ENCODE peak calls at places on chromosomes 11 and 22, in seven cellular contexts. S is choroid plexus epithelial cell, U is thoracic aorta, Z is heart right ventricle, V is astrocyte of the cerebellum, Y is epithelial cell of esophagus, J is heart left ventricle. H is an unnamed sample.

GRCh38 chr11:11845066-11845465 is 3.3 kb downstream of the USP47 start:
- DNase-seq in Z (no peak), U (no peak), J (no peak), Y (peak), S (no peak), V (no peak), H (no peak)

GRCh38 chr22:47376901-47377520 is 614.6 kb downstream of the TBC1D22A start:
- DNase-seq in U (no peak), Y (no peak), J (no peak), Z (no peak), S (no peak), V (no peak), H (no peak)

GRCh38 chr11:134071306-134071705 is 2.4 kb downstream of the JAM3 start:
- DNase-seq in J (no peak), S (no peak), Z (no peak), U (no peak), Y (no peak), V (no peak), H (no peak)

GRCh38 chr11:122093731-122094130 is 22.3 kb downstream of the BLID start:
- DNase-seq in Z (no peak), U (no peak), V (peak), S (peak), Y (peak), J (no peak), H (no peak)

GRCh38 chr11:73929388-73929787 is 21.4 kb upstream of the DNAJB13 start:
- DNase-seq in Z (no peak), V (no peak), S (no peak), U (no peak), J (no peak), Y (no peak), H (no peak)

GRCh38 chr22:20021196-20022181 is 579 bp downstream of the TANGO2 start:
- DNase-seq in U (no peak), V (no peak), Z (peak), S (no peak), Y (peak), J (peak), H (peak)

GRCh38 chr11:78168539-78169477 is 19.6 kb downstream of the KCTD21 start:
- DNase-seq in S (peak), J (peak), V (peak), Y (no peak), Z (peak), U (peak), H (peak)

GRCh38 chr22:17079572-17079971 is 5.2 kb upstream of the IL17RA start:
- DNase-seq in U (no peak), Z (no peak), V (no peak), J (no peak), Y (no peak), S (peak), H (no peak)

GRCh38 chr22:44672632-44673031 is 29.4 kb upstream of the PRR5 start:
- DNase-seq in Y (no peak), U (no peak), V (no peak), J (no peak), Z (no peak), S (no peak), H (peak)

GRCh38 chr11:111909378-111909777 is 2.2 kb downstream of the CRYAB start:
- DNase-seq in Y (peak), J (no peak), S (no peak), Z (no peak), V (no peak), U (no peak), H (no peak)

GRCh38 chr11:73308003-73308962 is at the start of gene ARHGEF17:
- DNase-seq in V (no peak), Y (peak), U (no peak), J (peak), S (peak), Z (peak), H (peak)

GRCh38 chr22:37552560-37553163 is 7.6 kb upstream of the CDC42EP1 start:
- DNase-seq in J (peak), Z (peak), U (no peak), Y (peak), V (no peak), S (no peak), H (peak)

GRCh38 chr11:62398011-62398994 is 20.5 kb upstream of the SCGB1A1 start:
- DNase-seq in J (peak), S (no peak), V (no peak), Y (no peak), Z (peak), U (no peak), H (peak)

GRCh38 chr22:35430897-35431322 is 31.0 kb downstream of the MCM5 start:
- DNase-seq in V (peak), U (peak), S (peak), Y (peak), J (peak), Z (peak), H (peak)

GRCh38 chr22:45460288-45461109 is 42.2 kb upstream of the FBLN1 start:
- DNase-seq in V (no peak), J (peak), Z (peak), U (no peak), Y (no peak), S (peak), H (peak)

GRCh38 chr11:102513869-102514268 is 16.7 kb downstream of the MMP7 start:
- DNase-seq in V (no peak), S (peak), Y (peak), J (no peak), Z (no peak), U (no peak), H (peak)

GRCh38 chr11:63866211-63866610 is 27.3 kb downstream of the MARK2 start:
- DNase-seq in Z (no peak), Y (peak), V (peak), S (peak), J (no peak), U (no peak), H (peak)

GRCh38 chr11:111417011-111417765 is 38.1 kb upstream of the POU2AF1 start:
- DNase-seq in S (peak), J (no peak), Y (peak), Z (no peak), V (no peak), U (no peak), H (no peak)

GRCh38 chr11:134923441-134923840 is 511.4 kb upstream of the B3GAT1 start:
- DNase-seq in U (no peak), Y (no peak), Z (no peak), J (no peak), S (no peak), V (no peak), H (no peak)

GRCh38 chr11:114317738-114318137 is 21.5 kb downstream of the NNMT start:
- DNase-seq in S (peak), U (no peak), Y (peak), V (no peak), Z (peak), J (peak), H (no peak)

GRCh38 chr11:68659158-68659921 is 25.0 kb upstream of the GAL start:
- DNase-seq in S (peak), Y (peak), U (no peak), V (peak), J (peak), Z (peak), H (peak)

GRCh38 chr11:134945993-134946392 is 534.0 kb upstream of the B3GAT1 start:
- DNase-seq in U (no peak), J (no peak), Z (no peak), V (no peak), Y (peak), S (no peak), H (no peak)

GRCh38 chr11:61701298-61701993 is 21.3 kb downstream of the DAGLA start:
- DNase-seq in S (peak), Y (peak), J (no peak), V (no peak), Z (no peak), U (no peak), H (no peak)

GRCh38 chr11:72693271-72693968 is 19.2 kb upstream of the PDE2A start:
- DNase-seq in U (no peak), Y (no peak), Z (no peak), V (no peak), S (no peak), J (no peak), H (no peak)

GRCh38 chr22:24118689-24119384 is 62.5 kb upstream of the SUSD2 start:
- DNase-seq in S (no peak), V (no peak), Y (no peak), U (peak), J (peak), Z (peak), H (peak)

GRCh38 chr11:71153005-71153395 is 99.4 kb downstream of the SHANK2 start:
- DNase-seq in Z (no peak), J (no peak), V (no peak), U (no peak), S (peak), Y (peak), H (no peak)

GRCh38 chr22:20155330-20156041 is 4.6 kb upstream of the CCDC188 start:
- DNase-seq in V (peak), J (peak), S (peak), Z (peak), U (no peak), Y (no peak), H (peak)

GRCh38 chr11:117842131-117842941 is 17.8 kb upstream of the FXYD2 start:
- DNase-seq in V (no peak), Z (no peak), Y (peak), J (peak), U (no peak), S (no peak), H (no peak)

GRCh38 chr11:75920886-75921285 is 105.9 kb downstream of the UVRAG start:
- DNase-seq in Z (no peak), V (no peak), Y (no peak), U (no peak), S (no peak), J (no peak), H (no peak)

GRCh38 chr11:75929706-75930105 is 114.7 kb downstream of the UVRAG start:
- DNase-seq in Y (no peak), J (no peak), S (no peak), U (no peak), V (no peak), Z (no peak), H (no peak)

GRCh38 chr11:75921808-75922207 is 106.8 kb downstream of the UVRAG start:
- DNase-seq in U (no peak), J (no peak), S (no peak), V (no peak), Y (no peak), Z (no peak), H (no peak)

GRCh38 chr11:75925785-75926164 is 110.8 kb downstream of the UVRAG start:
- DNase-seq in Z (no peak), J (no peak), U (no peak), Y (peak), V (no peak), S (no peak), H (no peak)

DNA sequence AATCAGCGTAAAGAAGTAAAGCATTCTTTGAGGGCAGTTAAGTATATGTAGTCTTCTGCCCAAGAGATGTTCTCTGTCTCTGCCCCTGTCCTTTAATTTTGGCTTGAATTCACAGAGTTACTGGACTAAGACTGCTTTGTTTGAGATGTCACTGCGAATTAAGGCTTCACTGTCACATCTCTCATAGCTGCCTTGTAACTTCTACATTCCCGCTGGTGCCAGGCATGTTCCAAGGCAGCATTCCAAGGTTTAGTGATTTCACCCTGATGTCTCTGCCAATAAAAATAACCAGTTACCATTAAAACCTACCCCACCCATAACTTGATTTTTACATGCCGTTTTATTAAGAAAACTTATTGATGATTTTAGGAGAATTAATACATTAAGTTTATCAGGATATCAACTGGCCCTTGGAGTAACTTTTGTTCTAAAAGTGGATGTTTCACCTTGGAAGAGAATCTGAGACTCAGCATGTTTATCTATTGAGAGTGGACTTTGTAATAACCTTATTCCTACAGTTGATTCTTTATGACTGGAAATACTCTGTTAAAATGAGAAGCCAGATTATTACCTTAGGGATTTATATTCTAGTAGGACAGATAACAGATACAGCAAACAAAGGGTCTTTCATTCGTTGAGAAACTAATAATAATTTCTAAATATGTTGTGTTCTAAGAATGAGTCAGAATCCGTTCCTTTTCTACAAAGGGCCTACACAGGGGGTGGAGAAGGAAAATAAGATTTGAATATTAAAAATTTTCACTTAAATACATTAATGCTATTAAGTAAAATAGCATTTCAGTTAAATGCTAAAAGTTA is 110.2 kb downstream of the UVRAG start:
- DNase-seq in U (no peak), V (no peak), S (no peak), Y (peak), J (peak), Z (peak), H (peak)
- H3K4me3 ChIP-seq in U (peak), V (no peak), S (no peak), Y (no peak), J (no peak), Z (no peak), H (no peak)

GRCh38 chr22:21632237-21632895 is at the start of gene CCDC116:
- DNase-seq in J (no peak), S (no peak), Z (no peak), V (no peak), Y (no peak), U (no peak), H (no peak)
- H3K4me3 ChIP-seq in J (no peak), S (no peak), Z (no peak), V (no peak), Y (no peak), U (no peak), H (no peak)

GRCh38 chr11:66857234-66857926 is 516 bp downstream of the LRFN4 start:
- DNase-seq in J (no peak), U (no peak), V (no peak), Y (peak), Z (no peak), S (peak), H (no peak)

GRCh38 chr11:66858186-66858938 is 1.5 kb downstream of the LRFN4 start:
- DNase-seq in S (no peak), Y (no peak), Z (no peak), V (no peak), U (no peak), J (no peak), H (peak)

GRCh38 chr11:66856496-66857233 is at the start of gene LRFN4:
- DNase-seq in U (no peak), V (no peak), Z (no peak), J (peak), S (no peak), Y (peak), H (no peak)

GRCh38 chr11:66858939-66859685 is 2.2 kb downstream of the LRFN4 start:
- DNase-seq in Z (no peak), U (no peak), S (no peak), Y (no peak), J (no peak), V (no peak), H (no peak)

GRCh38 chr11:66857927-66858185 is 992 bp downstream of the LRFN4 start:
- DNase-seq in Y (peak), S (no peak), V (no peak), Z (no peak), U (no peak), J (no peak), H (no peak)
- H3K4me3 ChIP-seq in Y (peak), S (peak), V (peak), Z (no peak), U (no peak), J (no peak), H (no peak)

GRCh38 chr11:4211991-4212390 is 117.4 kb downstream of the RRM1 start:
- DNase-seq in J (no peak), S (no peak), Z (no peak), U (no peak), V (no peak), Y (no peak), H (no peak)
- H3K4me3 ChIP-seq in J (no peak), S (no peak), Z (no peak), U (no peak), V (no peak), Y (no peak), H (no peak)

GRCh38 chr22:39039306-39040126 is 1.1 kb upstream of the APOBEC3F start:
- DNase-seq in Y (no peak), U (no peak), V (no peak), S (no peak), J (no peak), Z (no peak), H (no peak)

DNA sequence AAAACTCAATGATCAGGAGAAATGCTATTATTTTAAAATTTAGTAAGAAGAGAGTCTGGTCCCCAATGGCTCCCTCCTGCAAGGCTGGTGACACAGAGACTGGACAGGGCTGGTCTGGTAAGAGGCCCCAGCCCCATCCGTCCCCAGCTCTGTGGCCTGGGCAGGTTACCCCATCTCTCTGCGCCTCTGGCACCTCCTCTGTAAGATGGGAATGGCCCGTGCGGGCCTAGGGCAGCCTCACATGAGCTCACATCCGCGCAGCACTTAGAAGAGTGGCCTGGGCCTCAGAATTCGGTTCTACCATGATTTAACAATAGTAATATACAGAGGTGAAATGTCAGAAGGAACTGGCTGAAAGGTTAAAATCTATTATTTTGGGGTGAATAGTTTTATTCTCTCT is 1.2 kb downstream of the APOBEC3F start:
- DNase-seq in Z (no peak), U (no peak), Y (no peak), J (no peak), S (no peak), V (no peak), H (no peak)
- H3K4me3 ChIP-seq in Z (no peak), U (no peak), Y (no peak), J (peak), S (no peak), V (no peak), H (peak)

GRCh38 chr11:83725161-83725560 is 439.0 kb upstream of the CCDC90B start:
- DNase-seq in V (no peak), U (no peak), Z (no peak), Y (no peak), S (no peak), J (no peak), H (no peak)
- H3K4me3 ChIP-seq in V (no peak), U (peak), Z (no peak), Y (no peak), S (no peak), J (peak), H (peak)

GRCh38 chr22:40238425-40239344 is 61.0 kb downstream of the TNRC6B start:
- DNase-seq in Z (no peak), J (no peak), U (no peak), S (peak), V (no peak), Y (peak), H (no peak)
- H3K4me3 ChIP-seq in Z (no peak), J (no peak), U (peak), S (no peak), V (no peak), Y (no peak), H (no peak)

GRCh38 chr11:95867105-95867504 is 56.8 kb downstream of the MTMR2 start:
- DNase-seq in Z (no peak), J (no peak), Y (no peak), V (no peak), U (no peak), S (no peak), H (no peak)
- H3K4me3 ChIP-seq in Z (no peak), J (no peak), Y (no peak), V (no peak), U (no peak), S (no peak), H (no peak)